ENCODE peak calls at places on chromosomes 4 and X, in seven cellular contexts. C is stromal cell of bone marrow, A is head of caudate nucleus, Y is M059J, D is AG10803, N is kidney tubule cell, K is tibial nerve. P is an unnamed sample.

GRCh38 chrX:138756234-138756633 is 44.7 kb upstream of the FGF13 start:
- DNase-seq in C (peak), A (no peak), Y (peak), D (peak), N (peak), K (no peak), P (peak)

GRCh38 chr4:93147524-93148212 is 680.9 kb upstream of the ATOH1 start:
- DNase-seq in C (no peak), A (no peak), Y (no peak), D (no peak), N (no peak), K (no peak), P (no peak)

GRCh38 chr4:21117771-21118170 is 417.5 kb downstream of the PACRGL start:
- DNase-seq in C (no peak), A (no peak), Y (peak), D (no peak), N (peak), K (no peak), P (no peak)

GRCh38 chr4:36285784-36286480 is 4.5 kb downstream of the DTHD1 start:
- DNase-seq in C (no peak), A (no peak), Y (peak), D (no peak), N (peak), K (no peak), P (no peak)

GRCh38 chr4:145843148-145843547 is 95.5 kb downstream of the ZNF827 start:
- DNase-seq in C (peak), A (no peak), Y (peak), D (peak), N (no peak), K (no peak), P (no peak)

GRCh38 chrX:53265771-53266170 is 15.6 kb downstream of the IQSEC2 start:
- DNase-seq in C (peak), A (no peak), Y (peak), D (peak), N (no peak), K (no peak), P (no peak)

GRCh38 chrX:17706676-17707075 is 30.6 kb upstream of the SCML1 start:
- DNase-seq in C (peak), A (no peak), Y (peak), D (peak), N (peak), K (no peak), P (no peak)

GRCh38 chrX:153411255-153411987 is at the start of gene ZFP92:
- DNase-seq in C (no peak), A (peak), Y (no peak), D (peak), N (no peak), K (no peak), P (no peak)

GRCh38 chr4:183873389-183874185 is 31.5 kb upstream of the STOX2 start:
- DNase-seq in C (no peak), A (no peak), Y (no peak), D (no peak), N (peak), K (no peak), P (no peak)

GRCh38 chrX:106613277-106613676 is 1.5 kb downstream of the RADX start:
- DNase-seq in C (no peak), A (no peak), Y (no peak), D (no peak), N (no peak), K (no peak), P (no peak)

GRCh38 chr4:113256946-113257345 is 207.5 kb downstream of the ANK2 start:
- DNase-seq in C (no peak), A (no peak), Y (no peak), D (peak), N (no peak), K (no peak), P (no peak)

GRCh38 chrX:134908235-134908834 is 82.5 kb upstream of the SMIM10 start:
- DNase-seq in C (no peak), A (no peak), Y (peak), D (peak), N (no peak), K (no peak), P (peak)

GRCh38 chrX:30713061-30713525 is 59.9 kb downstream of the GK start:
- DNase-seq in C (peak), A (no peak), Y (peak), D (peak), N (peak), K (peak), P (peak)

GRCh38 chr4:153649572-153649991 is 34.5 kb upstream of the TLR2 start:
- DNase-seq in C (no peak), A (no peak), Y (peak), D (peak), N (peak), K (no peak), P (no peak)

GRCh38 chrX:105533951-105534350 is 288.4 kb upstream of the NRK start:
- DNase-seq in C (no peak), A (no peak), Y (no peak), D (no peak), N (no peak), K (no peak), P (no peak)

GRCh38 chrX:110786486-110786885 is 9.1 kb downstream of the CHRDL1 start:
- DNase-seq in C (no peak), A (no peak), Y (peak), D (peak), N (peak), K (no peak), P (no peak)

GRCh38 chrX:123960956-123961267 is 594 bp upstream of the STAG2 start:
- DNase-seq in C (no peak), A (no peak), Y (no peak), D (no peak), N (no peak), K (no peak), P (no peak)

GRCh38 chr4:169384741-169385140 is 114.0 kb upstream of the SH3RF1 start:
- DNase-seq in C (no peak), A (no peak), Y (no peak), D (no peak), N (no peak), K (no peak), P (no peak)

GRCh38 chr4:128228021-128228571 is 59.5 kb downstream of the PGRMC2 start:
- DNase-seq in C (no peak), A (no peak), Y (peak), D (peak), N (peak), K (no peak), P (no peak)

GRCh38 chrX:39758791-39759525 is 338.8 kb downstream of the BCOR start:
- DNase-seq in C (no peak), A (no peak), Y (no peak), D (no peak), N (no peak), K (no peak), P (peak)

GRCh38 chrX:123803331-123803983 is 56.4 kb upstream of the XIAP start:
- DNase-seq in C (peak), A (no peak), Y (peak), D (peak), N (peak), K (no peak), P (no peak)

GRCh38 chrX:15751160-15751819 is 13.2 kb downstream of the CA5B start:
- DNase-seq in C (peak), A (no peak), Y (peak), D (peak), N (no peak), K (no peak), P (no peak)

GRCh38 chrX:28966335-28966734 is 379.1 kb downstream of the IL1RAPL1 start:
- DNase-seq in C (no peak), A (no peak), Y (peak), D (no peak), N (peak), K (no peak), P (no peak)

GRCh38 chrX:115449742-115450141 is 111.2 kb upstream of the PLS3 start:
- DNase-seq in C (no peak), A (no peak), Y (peak), D (peak), N (peak), K (peak), P (peak)

GRCh38 chrX:108001218-108001814 is 19.1 kb upstream of the TEX13B start:
- DNase-seq in C (no peak), A (no peak), Y (peak), D (peak), N (peak), K (no peak), P (no peak)

GRCh38 chr4:2292679-2293108 is 30.8 kb upstream of the MXD4 start:
- DNase-seq in C (peak), A (no peak), Y (peak), D (peak), N (no peak), K (no peak), P (no peak)

GRCh38 chr4:3303445-3303824 is 10.6 kb downstream of the RGS12 start:
- DNase-seq in C (no peak), A (no peak), Y (no peak), D (no peak), N (no peak), K (peak), P (no peak)

GRCh38 chrX:136104936-136105335 is 42.4 kb upstream of the FHL1 start:
- DNase-seq in C (no peak), A (no peak), Y (no peak), D (no peak), N (no peak), K (no peak), P (no peak)

GRCh38 chr4:118755438-118756226 is 70.4 kb downstream of the METTL14 start:
- DNase-seq in C (no peak), A (no peak), Y (no peak), D (no peak), N (no peak), K (no peak), P (no peak)

GRCh38 chrX:74458738-74459137 is 37.4 kb downstream of the SLC16A2 start:
- DNase-seq in C (peak), A (no peak), Y (peak), D (peak), N (peak), K (no peak), P (no peak)

GRCh38 chr4:125010776-125011503 is 298.4 kb upstream of the ANKRD50 start:
- DNase-seq in C (no peak), A (no peak), Y (no peak), D (no peak), N (no peak), K (no peak), P (no peak)

GRCh38 chr4:158535130-158535614 is 13.5 kb downstream of the RXFP1 start:
- DNase-seq in C (peak), A (no peak), Y (peak), D (peak), N (peak), K (no peak), P (no peak)

GRCh38 chr4:73208376-73208775 is 50.2 kb downstream of the ANKRD17 start:
- DNase-seq in C (peak), A (no peak), Y (peak), D (peak), N (peak), K (no peak), P (no peak)